ENCODE peak calls at places on chromosome 3, in eight cellular contexts. I is HCT116, R is MM.1S, Z is hepatocyte, Y is GM23338, S is GM23248, T is OCI-LY7, V is SK-N-SH. C is an unnamed sample.

GRCh38 chr3:177883957-177884356 is 652.3 kb upstream of the KCNMB2 start:
- DNase-seq in I (no peak), Z (no peak), S (no peak), T (no peak), Y (no peak), V (no peak), R (no peak), C (no peak)

GRCh38 chr3:81998139-81998755 is 236.8 kb upstream of the GBE1 start:
- DNase-seq in R (no peak), S (peak; percentile 56), Y (no peak), I (no peak), T (no peak), V (peak; percentile 22), Z (peak; percentile 28), C (no peak)

GRCh38 chr3:111541911-111542483 is at the start of gene CD96:
- DNase-seq in S (peak; percentile 13), Z (no peak), V (no peak), R (no peak), T (no peak), I (no peak), Y (no peak), C (peak; percentile 31)

GRCh38 chr3:55596212-55596611 is 109.1 kb upstream of the WNT5A start:
- DNase-seq in Z (no peak), S (no peak), V (no peak), R (no peak), I (no peak), T (no peak), Y (no peak), C (no peak)

GRCh38 chr3:10532939-10533730 is 27.7 kb upstream of the ATP2B2 start:
- DNase-seq in R (no peak), Z (no peak), I (no peak), T (no peak), V (no peak), Y (no peak), S (no peak), C (no peak)

GRCh38 chr3:156509209-156510174 is 45.4 kb downstream of the SSR3 start:
- DNase-seq in I (peak; percentile 37), T (peak; percentile 69), R (peak; percentile 84), V (peak; percentile 63), S (peak; percentile 73), Y (peak; percentile 85), Z (peak; percentile 75), C (peak; percentile 86)

GRCh38 chr3:38827791-38828190 is 11.8 kb upstream of the SCN10A start:
- DNase-seq in Y (no peak), R (no peak), T (no peak), V (no peak), S (no peak), Z (no peak), I (no peak), C (no peak)

GRCh38 chr3:15439476-15439875 is 12.1 kb downstream of the EAF1 start:
- DNase-seq in Y (no peak), T (no peak), Z (no peak), I (no peak), V (no peak), S (peak; percentile 62), R (no peak), C (no peak)

GRCh38 chr3:136787226-136787793 is 31.6 kb upstream of the SLC35G2 start:
- DNase-seq in Z (no peak), S (peak; percentile 52), I (no peak), T (peak; percentile 47), R (peak; percentile 89), V (no peak), Y (no peak), C (no peak)

DNA sequence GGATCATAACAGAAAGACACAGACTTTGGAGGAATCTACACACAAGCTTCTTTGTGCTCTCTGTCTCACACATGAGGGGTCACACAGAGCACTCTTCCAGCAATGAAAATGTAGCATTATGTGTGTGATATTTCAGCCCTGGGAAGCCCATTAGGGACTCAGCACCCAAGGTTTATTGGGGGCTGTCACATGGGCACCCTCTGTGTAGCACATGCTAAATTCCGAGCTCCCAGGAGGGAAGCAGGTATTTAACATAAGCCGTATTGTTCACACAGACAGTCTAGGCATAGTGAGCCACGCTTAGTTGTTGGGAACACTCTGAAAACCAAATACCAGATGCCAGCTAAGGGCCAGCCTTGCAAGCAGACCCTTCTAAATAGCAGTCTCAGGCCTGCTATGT is 261.6 kb upstream of the MANF start:
- DNase-seq in S (no peak), Z (no peak), Y (peak; percentile 18), R (no peak), I (no peak), T (no peak), V (no peak), C (no peak)
- H3K9me2 ChIP-seq in S (no peaks in the 10 kb centered on the region), Z (no peaks in the 10 kb centered on the region), Y (no peaks in the 10 kb centered on the region), R (no peaks in the 10 kb centered on the region), I (no peaks in the 10 kb centered on the region), T (no peaks in the 10 kb centered on the region), V (no peaks in the 10 kb centered on the region), C (no peaks in the 10 kb centered on the region)

DNA sequence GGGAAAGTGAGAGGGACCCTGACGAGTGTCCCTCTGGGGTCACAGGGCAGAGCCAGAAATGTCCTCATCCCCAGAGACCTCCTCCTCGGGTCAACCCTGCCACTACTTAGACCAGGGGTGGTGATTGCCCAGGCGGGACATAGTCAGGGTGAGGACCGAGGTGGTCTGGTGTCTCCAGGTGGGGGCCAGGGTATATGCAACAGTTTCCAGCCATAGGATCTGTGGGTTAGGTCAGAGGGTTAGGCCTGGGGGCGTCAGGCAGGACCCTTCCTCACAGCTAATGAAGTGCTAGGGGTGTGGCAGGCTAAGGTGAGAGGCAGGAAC is 22.3 kb upstream of the FBLN2 start:
- DNase-seq in Z (no peak), S (no peak), I (no peak), R (no peak), T (no peak), Y (no peak), V (no peak), C (no peak)
- H3K9me2 ChIP-seq in Z (no peaks in the 10 kb centered on the region), S (no peaks in the 10 kb centered on the region), I (no peaks in the 10 kb centered on the region), R (no peaks in the 10 kb centered on the region), T (no peaks in the 10 kb centered on the region), Y (no peaks in the 10 kb centered on the region), V (no peaks in the 10 kb centered on the region), C (no peaks in the 10 kb centered on the region)

GRCh38 chr3:27344192-27344591 is 25.0 kb downstream of the NEK10 start:
- DNase-seq in T (no peak), I (no peak), S (no peak), Y (no peak), R (no peak), Z (no peak), V (no peak), C (no peak)
- H3K9me2 ChIP-seq in T (no peaks in the 10 kb centered on the region), I (no peaks in the 10 kb centered on the region), S (no peaks in the 10 kb centered on the region), Y (no peaks in the 10 kb centered on the region), R (no peaks in the 10 kb centered on the region), Z (no peaks in the 10 kb centered on the region), V (no peaks in the 10 kb centered on the region), C (no peaks in the 10 kb centered on the region)

DNA sequence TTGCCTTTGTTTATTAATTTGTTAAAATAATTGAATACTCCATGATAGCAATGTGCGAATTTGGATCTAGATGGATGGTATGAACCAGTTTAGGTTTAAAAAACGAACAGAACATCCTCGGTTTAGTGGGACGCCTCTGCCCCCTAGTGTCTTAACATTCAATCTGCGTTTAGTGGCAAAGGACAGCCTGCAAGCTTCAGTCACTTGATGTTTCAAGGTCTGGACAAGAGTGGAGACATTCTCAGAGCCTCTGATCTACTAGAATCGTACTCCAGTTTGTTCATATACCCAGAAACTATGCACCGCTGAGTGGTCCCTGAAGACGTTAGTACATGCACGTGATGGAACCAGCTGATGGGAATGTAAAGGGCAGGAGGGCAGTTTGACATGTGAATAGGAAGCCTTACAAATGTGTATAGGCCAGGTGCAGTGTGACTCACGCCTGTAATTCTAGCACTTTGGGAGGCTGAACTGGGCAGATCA is 17.8 kb upstream of the ATP13A4 start:
- DNase-seq in S (peak; percentile 73), R (peak; percentile 78), Z (peak; percentile 83), T (peak; percentile 62), V (peak; percentile 61), I (peak; percentile 65), Y (peak; percentile 84), C (peak; percentile 80)
- H3K9me2 ChIP-seq in S (no peaks in the 10 kb centered on the region), R (no peaks in the 10 kb centered on the region), Z (no peaks in the 10 kb centered on the region), T (no peaks in the 10 kb centered on the region), V (no peaks in the 10 kb centered on the region), I (no peaks in the 10 kb centered on the region), Y (no peaks in the 10 kb centered on the region), C (no peaks in the 10 kb centered on the region)

GRCh38 chr3:184678317-184679055 is 33.4 kb downstream of the MAGEF1 start:
- DNase-seq in R (no peak), I (no peak), Z (no peak), S (no peak), T (no peak), V (no peak), Y (no peak), C (no peak)
- H3K9me2 ChIP-seq in R (no peaks in the 10 kb centered on the region), I (no peaks in the 10 kb centered on the region), Z (no peaks in the 10 kb centered on the region), S (no peaks in the 10 kb centered on the region), T (no peaks in the 10 kb centered on the region), V (no peaks in the 10 kb centered on the region), Y (peaks cover 4% of the 10 kb centered on the region), C (no peaks in the 10 kb centered on the region)

GRCh38 chr3:169430687-169431404 is 232.7 kb downstream of the MECOM start:
- DNase-seq in V (no peak), Y (no peak), Z (peak; percentile 11), S (no peak), T (peak; percentile 1), I (no peak), R (peak; percentile 72), C (peak; percentile 89)
- H3K9me2 ChIP-seq in V (no peaks in the 10 kb centered on the region), Y (peaks cover 4% of the 10 kb centered on the region), Z (no peaks in the 10 kb centered on the region), S (no peaks in the 10 kb centered on the region), T (no peaks in the 10 kb centered on the region), I (no peaks in the 10 kb centered on the region), R (no peaks in the 10 kb centered on the region), C (no peaks in the 10 kb centered on the region)

GRCh38 chr3:132980102-132980501 is 58.1 kb upstream of the TMEM108 start:
- DNase-seq in I (no peak), R (no peak), T (no peak), Z (no peak), Y (no peak), V (no peak), S (no peak), C (no peak)

GRCh38 chr3:132981746-132982145 is 56.4 kb upstream of the TMEM108 start:
- DNase-seq in Z (no peak), Y (peak; percentile 18), S (no peak), T (no peak), R (no peak), I (no peak), V (no peak), C (no peak)

GRCh38 chr3:132984181-132984580 is 54.0 kb upstream of the TMEM108 start:
- DNase-seq in I (no peak), V (no peak), S (no peak), R (no peak), Z (no peak), Y (no peak), T (no peak), C (no peak)

GRCh38 chr3:132979606-132980005 is 58.6 kb upstream of the TMEM108 start:
- DNase-seq in T (no peak), V (no peak), I (no peak), Z (no peak), R (no peak), Y (no peak), S (no peak), C (no peak)

DNA sequence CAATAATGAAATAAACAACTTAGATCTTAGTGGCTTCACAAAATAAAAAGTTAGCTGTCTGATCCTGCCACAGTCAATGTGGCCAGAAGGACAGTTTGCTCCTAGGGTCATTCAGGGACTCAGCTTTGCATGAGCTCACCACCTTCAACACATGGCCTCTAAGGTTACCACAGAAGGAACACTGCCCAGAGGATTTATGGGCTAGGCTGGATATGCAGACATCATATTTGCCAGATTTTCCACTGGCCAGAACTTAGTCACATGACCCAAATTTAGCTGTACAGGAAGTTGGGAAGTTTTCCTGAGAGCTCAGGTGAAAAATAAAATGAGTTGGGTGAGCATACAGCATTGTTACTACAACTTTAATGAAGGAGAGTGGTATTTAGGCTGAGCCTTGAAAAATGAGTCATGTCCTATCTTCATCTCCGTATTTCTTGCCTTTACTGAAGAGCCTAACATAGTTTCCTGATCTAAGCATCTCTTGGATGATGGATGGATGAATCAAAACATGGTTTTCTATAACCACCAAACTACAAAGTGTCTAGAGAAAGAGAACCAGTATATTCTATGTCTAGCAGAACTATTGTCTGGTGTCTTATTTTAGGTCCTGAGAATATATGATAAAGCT is 54.9 kb upstream of the TMEM108 start:
- DNase-seq in R (no peak), I (no peak), Y (no peak), V (no peak), T (no peak), Z (no peak), S (no peak), C (no peak)
- H3K9me2 ChIP-seq in R (no peaks in the 10 kb centered on the region), I (no peaks in the 10 kb centered on the region), Y (peaks cover 4% of the 10 kb centered on the region), V (no peaks in the 10 kb centered on the region), T (no peaks in the 10 kb centered on the region), Z (no peaks in the 10 kb centered on the region), S (no peaks in the 10 kb centered on the region), C (no peaks in the 10 kb centered on the region)

C was measured in PC-3.